ENCODE peak calls at places on chromosomes 7 and 10, in four cellular contexts. I is SK-N-SH, B is adrenal gland, W is left ventricle myocardium inferior. K is an unnamed sample. For H3K9me3, the result is how much of the 10 kb centered on the place peaks cover.

GRCh38 chr7:70134029-70134445 is 535.8 kb downstream of the AUTS2 start:
- DNase-seq in I (peak), B (no peak), W (no peak), K (peak)

GRCh38 chr10:98172073-98172472 is 37.6 kb downstream of the R3HCC1L start:
- DNase-seq in I (no peak), B (no peak), W (peak), K (no peak)

GRCh38 chr7:32036557-32036956 is 33.6 kb downstream of the PDE1C start:
- DNase-seq in I (no peak), B (no peak), W (no peak), K (no peak)

GRCh38 chr10:93138113-93138870 is 64.6 kb downstream of the CYP26A1 start:
- DNase-seq in I (no peak), B (no peak), W (no peak), K (peak)

GRCh38 chr7:141359740-141360413 is 191.3 kb upstream of the AGK start:
- DNase-seq in I (no peak), B (no peak), W (no peak), K (no peak)

GRCh38 chr7:80330434-80330833 is 181.4 kb downstream of the GNAT3 start:
- DNase-seq in I (no peak), B (no peak), W (no peak), K (no peak)

GRCh38 chr10:70576803-70577517 is 25.6 kb downstream of the PRF1 start:
- DNase-seq in I (no peak), B (no peak), W (no peak), K (no peak)

GRCh38 chr10:119693262-119693957 is 32.4 kb upstream of the INPP5F start:
- DNase-seq in I (no peak), B (no peak), W (no peak), K (no peak)

GRCh38 chr10:27659786-27660185 is 85.8 kb downstream of the MKX start:
- DNase-seq in I (no peak), B (no peak), W (no peak), K (no peak)

GRCh38 chr7:43077732-43078391 is 34.6 kb upstream of the HECW1 start:
- DNase-seq in I (peak), B (no peak), W (no peak), K (peak)

GRCh38 chr10:70271996-70272924 is 11.5 kb downstream of the NPFFR1 start:
- DNase-seq in I (no peak), B (no peak), W (peak), K (no peak)

GRCh38 chr10:78348416-78349164 is 314.9 kb downstream of the RPS24 start:
- DNase-seq in I (no peak), B (peak), W (no peak), K (no peak)

GRCh38 chr10:69414036-69415018 is 2.4 kb downstream of the TACR2 start:
- DNase-seq in I (no peak), B (no peak), W (no peak), K (no peak)

GRCh38 chr10:105681051-105681450 is 1040.0 kb downstream of the SORCS3 start:
- DNase-seq in I (no peak), B (no peak), W (no peak), K (no peak)

GRCh38 chr10:123945506-123945905 is 53.9 kb upstream of the CPXM2 start:
- DNase-seq in I (no peak), B (no peak), W (no peak), K (peak)

GRCh38 chr7:50631100-50631499 is 65.9 kb upstream of the DDC start:
- DNase-seq in I (no peak), B (no peak), W (no peak), K (no peak)

GRCh38 chr10:91043173-91043910 is 122.5 kb upstream of the ANKRD1 start:
- DNase-seq in I (peak), B (peak), W (no peak), K (peak)

GRCh38 chr7:38524786-38525185 is 106.4 kb downstream of the AMPH start:
- DNase-seq in I (no peak), B (no peak), W (no peak), K (no peak)

GRCh38 chr7:36281945-36282727 is 107.5 kb upstream of the ANLN start:
- DNase-seq in I (no peak), B (no peak), W (no peak), K (no peak)

GRCh38 chr10:484925-485661 is 204.4 kb downstream of the DIP2C start:
- DNase-seq in I (no peak), B (peak), W (no peak), K (peak)

GRCh38 chr10:26890956-26891355 is 30.2 kb upstream of the ABI1 start:
- DNase-seq in I (peak), B (peak), W (no peak), K (peak)

GRCh38 chr10:72292223-72292691 is 18.5 kb downstream of the DDIT4 start:
- DNase-seq in I (no peak), B (no peak), W (no peak), K (no peak)

GRCh38 chr10:100904903-100905302 is 7.9 kb upstream of the SLF2 start:
- DNase-seq in I (no peak), B (no peak), W (no peak), K (no peak)

GRCh38 chr10:133257489-133258065 is 19.1 kb downstream of the ADAM8 start:
- DNase-seq in I (peak), B (peak), W (peak), K (peak)

GRCh38 chr10:128130051-128130450 is 3.8 kb upstream of the MKI67 start:
- DNase-seq in I (no peak), B (no peak), W (no peak), K (no peak)

GRCh38 chr10:33675235-33675634 is 340.8 kb upstream of the NRP1 start:
- DNase-seq in I (no peak), B (no peak), W (no peak), K (no peak)

GRCh38 chr7:156751319-156751718 is 110.7 kb downstream of the RNF32 start:
- DNase-seq in I (no peak), B (no peak), W (no peak), K (no peak)

GRCh38 chr10:15494850-15495249 is 123.8 kb upstream of the FAM171A1 start:
- DNase-seq in I (no peak), B (no peak), W (no peak), K (no peak)

GRCh38 chr7:51263631-51264484 is 52.8 kb downstream of the COBL start:
- DNase-seq in I (no peak), B (no peak), W (no peak), K (no peak)

GRCh38 chr10:14062528-14063260 is 268.0 kb downstream of the FRMD4A start:
- DNase-seq in I (no peak), B (no peak), W (no peak), K (peak)

GRCh38 chr7:77353911-77354310 is 62.2 kb downstream of the GSAP start:
- DNase-seq in I (no peak), B (no peak), W (no peak), K (no peak)

GRCh38 chr10:63206997-63207952 is 74.1 kb downstream of the NRBF2 start:
- DNase-seq in I (peak), B (peak), W (no peak), K (peak)

GRCh38 chr10:23442936-23443335 is 4.1 kb downstream of the OTUD1 start:
- DNase-seq in I (no peak), B (no peak), W (no peak), K (no peak)

DNA sequence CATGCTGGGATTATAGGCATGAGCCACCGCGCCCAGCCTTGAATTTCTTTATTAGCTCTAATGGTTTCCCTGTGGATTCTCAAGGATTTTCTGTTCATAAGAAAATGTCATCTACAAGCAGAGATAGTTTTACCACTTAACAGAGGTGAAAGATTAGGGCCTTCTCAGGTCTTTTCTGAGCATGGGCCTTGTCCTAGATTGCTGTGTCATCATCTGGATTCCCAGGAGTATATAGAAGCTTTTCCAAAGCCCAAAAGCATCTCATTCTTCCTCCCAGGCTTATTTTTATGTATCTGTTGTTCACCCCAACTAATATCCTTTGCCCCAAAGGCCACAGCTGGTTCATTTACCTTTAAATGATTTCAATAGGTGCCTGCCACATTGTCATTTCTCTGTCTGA is 13.7 kb upstream of the ZNF248 start:
- DNase-seq in I (no peak), B (no peak), W (no peak), K (no peak)
- H3K9me3 ChIP-seq in I (under half), B (under half), W (under half), K (under half)

DNA sequence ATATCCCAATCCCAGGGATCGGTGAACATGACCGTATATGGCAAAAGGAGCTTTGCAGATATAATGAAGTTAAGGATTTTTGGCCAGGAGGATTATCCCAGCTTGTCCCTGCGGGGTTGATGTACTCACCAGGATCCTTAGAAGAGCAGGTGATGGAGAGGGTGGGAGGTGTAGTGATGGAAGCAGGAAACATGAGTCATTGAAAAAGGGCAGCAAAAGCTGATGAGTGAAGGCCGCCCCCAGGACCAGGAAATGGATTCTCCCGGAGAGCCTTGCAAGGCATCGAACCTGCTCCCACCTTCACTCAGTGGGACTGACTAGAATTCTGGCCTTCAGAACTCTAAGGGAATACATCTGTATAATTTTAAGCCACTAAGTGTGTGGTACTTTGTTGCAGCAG is 5.2 kb upstream of the NUPR2 start:
- DNase-seq in I (no peak), B (no peak), W (no peak), K (no peak)
- TF ChIP-seq CTCF in I (no peak), B (no peak), W (no peak), K (no peak)

GRCh38 chr10:83734278-83734677 is 405.0 kb upstream of the GHITM start:
- DNase-seq in I (no peak), B (no peak), W (no peak), K (no peak)

DNA sequence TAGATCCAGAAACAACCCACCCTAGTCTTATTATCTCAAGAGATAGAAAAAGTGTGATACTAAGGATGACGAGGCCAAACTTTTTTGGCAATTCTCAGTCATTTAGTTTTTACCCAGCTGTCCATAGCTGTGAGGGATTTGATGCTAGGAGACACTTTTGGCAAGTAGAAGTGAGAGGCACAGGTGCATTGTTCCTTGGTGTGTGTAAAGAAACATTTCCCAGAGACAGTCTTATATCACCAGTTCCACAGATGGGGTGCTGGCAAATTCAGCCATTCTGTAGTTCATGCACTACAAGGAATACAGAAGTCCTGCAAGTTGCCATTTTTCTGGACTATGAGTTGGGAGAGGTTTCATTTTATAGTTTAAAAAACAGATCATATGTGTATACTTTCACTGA is 403.3 kb upstream of the GHITM start:
- DNase-seq in I (no peak), B (no peak), W (no peak), K (no peak)
- H3K9me3 ChIP-seq in I (under half), B (under half), W (half or more), K (under half)

GRCh38 chr7:73612598-73613269 is 11.6 kb downstream of the MLXIPL start:
- DNase-seq in I (no peak), B (peak), W (no peak), K (peak)
- TF ChIP-seq CTCF in I (peak), B (no peak), W (no peak), K (peak)